ENCODE peak calls at places on chromosome 15, in four cellular contexts. L is K562, B is HCT116, Q is neural progenitor cell. A is an unnamed sample.

GRCh38 chr15:80893777-80894176 is 95.8 kb downstream of the MESD start:
- DNase-seq in B (no peak), Q (no peak), L (no peak), A (no peak)

GRCh38 chr15:25060996-25061620 is 106.3 kb downstream of the SNRPN start:
- DNase-seq in L (no peak), B (no peak), Q (no peak), A (no peak)

GRCh38 chr15:70023064-70023768 is 74.5 kb downstream of the TLE3 start:
- DNase-seq in B (peak; percentile 15), Q (no peak), L (no peak), A (peak; percentile 32)

GRCh38 chr15:58742424-58743160 is 6.9 kb downstream of the ADAM10 start:
- DNase-seq in L (no peak), Q (no peak), B (no peak), A (no peak)

GRCh38 chr15:57685719-57686118 is 20.8 kb upstream of the POLR2M start:
- DNase-seq in L (no peak), Q (no peak), B (no peak), A (no peak)

GRCh38 chr15:42010434-42010833 is 10.4 kb downstream of the PLA2G4E start:
- DNase-seq in L (no peak), Q (no peak), B (peak; percentile 13), A (no peak)

GRCh38 chr15:35209838-35210237 is 124.7 kb upstream of the NANOGP8 start:
- DNase-seq in Q (no peak), L (no peak), B (no peak), A (no peak)

GRCh38 chr15:77069521-77070121 is 1.3 kb downstream of the TSPAN3 start:
- DNase-seq in L (peak; percentile 21), B (no peak), Q (no peak), A (no peak)

GRCh38 chr15:66825139-66825538 is 123.1 kb downstream of the SMAD6 start:
- DNase-seq in Q (no peak), B (no peak), L (no peak), A (no peak)

GRCh38 chr15:28116521-28117488 is 17.7 kb upstream of the OCA2 start:
- DNase-seq in Q (no peak), L (no peak), B (no peak), A (no peak)

GRCh38 chr15:59364238-59364637 is 8.4 kb downstream of the MYO1E start:
- DNase-seq in L (no peak), Q (no peak), B (no peak), A (no peak)

GRCh38 chr15:71784719-71785118 is 25.6 kb upstream of the NR2E3 start:
- DNase-seq in B (no peak), L (peak; percentile 46), Q (no peak), A (peak; percentile 16)

GRCh38 chr15:48040166-48040817 is 80.5 kb upstream of the SLC24A5 start:
- DNase-seq in L (no peak), Q (peak; percentile 34), B (no peak), A (no peak)

GRCh38 chr15:63043391-63044076 is 987 bp downstream of the TPM1 start:
- DNase-seq in B (no peak), Q (peak; percentile 40), L (no peak), A (no peak)

GRCh38 chr15:64224508-64224907 is 61.7 kb upstream of the PPIB start:
- DNase-seq in B (no peak), Q (no peak), L (no peak), A (no peak)

GRCh38 chr15:85059734-85060133 is 78.1 kb downstream of the PDE8A start:
- DNase-seq in Q (no peak), L (no peak), B (no peak), A (no peak)

GRCh38 chr15:66838671-66839239 is 136.7 kb downstream of the SMAD6 start:
- DNase-seq in L (peak; percentile 61), Q (no peak), B (peak; percentile 24), A (no peak)

GRCh38 chr15:35545316-35545824 is 595 bp downstream of the DPH6 start:
- DNase-seq in Q (no peak), B (peak; percentile 21), L (peak; percentile 32), A (peak; percentile 33)

GRCh38 chr15:74535388-74536084 is 5.5 kb upstream of the ARID3B start:
- DNase-seq in Q (no peak), L (no peak), B (no peak), A (no peak)

DNA sequence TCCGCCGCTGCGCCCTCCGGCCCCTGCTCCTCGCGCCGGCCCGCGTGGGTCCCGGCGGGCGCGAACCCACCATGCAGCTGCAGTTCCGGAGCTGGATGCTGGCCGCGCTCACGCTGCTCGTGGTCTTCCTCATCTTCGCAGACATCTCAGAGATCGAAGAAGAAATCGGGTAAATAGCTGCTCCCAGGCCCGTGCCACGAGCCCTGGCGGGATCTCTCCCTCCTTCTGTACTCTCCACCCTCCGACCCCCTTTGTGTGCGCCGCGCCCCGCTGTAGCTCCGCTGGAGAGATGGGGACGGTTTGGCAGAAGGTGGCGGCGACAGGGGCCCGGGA is 279 bp downstream of the ST8SIA2 start:
- DNase-seq in L (no peak), Q (no peak), B (no peak), A (no peak)
- TF ChIP-seq EZH2 in L (no peak), Q (no peak), B (no peak), A (no peak)

GRCh38 chr15:68795298-68795848 is 25.3 kb downstream of the ANP32A start:
- DNase-seq in Q (peak; percentile 96), L (no peak), B (no peak), A (no peak)
- H2AFZ ChIP-seq in Q (no peak overlapping the region), L (no peak overlapping the region), B (no peak overlapping the region), A (no peak overlapping the region)

GRCh38 chr15:22851513-22851912 is 13.0 kb downstream of the NIPA2 start:
- DNase-seq in L (no peak), Q (no peak), B (no peak), A (no peak)

GRCh38 chr15:22846073-22846472 is 7.6 kb downstream of the NIPA2 start:
- DNase-seq in L (no peak), Q (no peak), B (no peak), A (no peak)

GRCh38 chr15:22844421-22845288 is 6.2 kb downstream of the NIPA2 start:
- DNase-seq in B (no peak), Q (no peak), L (no peak), A (no peak)

GRCh38 chr15:22845289-22845900 is 6.9 kb downstream of the NIPA2 start:
- DNase-seq in Q (peak; percentile 44), B (no peak), L (no peak), A (no peak)

DNA sequence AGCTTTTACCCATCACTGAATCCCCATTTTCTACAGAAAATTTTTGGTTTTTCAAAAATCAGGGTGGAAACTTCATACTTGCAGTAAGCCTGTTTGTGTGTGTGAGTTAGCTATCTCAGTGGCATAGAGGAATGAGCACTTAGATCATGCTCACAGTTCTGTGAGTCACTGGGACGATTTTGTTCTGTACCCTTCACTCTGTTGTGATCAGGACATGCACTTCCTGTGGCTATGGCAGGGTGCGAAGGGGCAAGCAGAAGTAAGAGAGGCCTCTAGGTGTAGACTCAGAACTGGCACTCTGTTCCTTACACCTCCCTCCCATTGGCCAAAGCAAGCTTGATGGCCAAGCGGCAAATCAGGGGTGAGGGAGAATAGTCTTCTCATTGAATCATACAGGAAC is 11.6 kb downstream of the NIPA2 start:
- DNase-seq in B (no peak), L (no peak), Q (no peak), A (no peak)
- H3K36me3 ChIP-seq in B (peaks cover 26% of the 10 kb centered on the region), L (peaks cover 87% of the 10 kb centered on the region), Q (peaks cover 3% of the 10 kb centered on the region), A (peaks cover 72% of the 10 kb centered on the region)

GRCh38 chr15:33032053-33032452 is 162.5 kb downstream of the FMN1 start:
- DNase-seq in Q (no peak), B (no peak), L (no peak), A (no peak)

GRCh38 chr15:33029247-33029646 is 165.3 kb downstream of the FMN1 start:
- DNase-seq in L (no peak), B (no peak), Q (no peak), A (no peak)

GRCh38 chr15:33031324-33031736 is 163.2 kb downstream of the FMN1 start:
- DNase-seq in B (no peak), L (no peak), Q (no peak), A (no peak)

GRCh38 chr15:33030315-33030714 is 164.2 kb downstream of the FMN1 start:
- DNase-seq in L (no peak), Q (no peak), B (no peak), A (no peak)

GRCh38 chr15:33034588-33034987 is 159.9 kb downstream of the FMN1 start:
- DNase-seq in Q (no peak), L (no peak), B (no peak), A (no peak)
- TF ChIP-seq EZH2 in Q (no peak), L (no peak), B (no peak), A (no peak)

A was measured in DND-41.